ENCODE peak calls at places on chromosomes 16 and 17, in five cellular contexts. H is skeletal muscle cell, Y is M059J, O is D721Med, R is SK-N-DZ. Q is an unnamed sample.

GRCh38 chr16:4976611-4977145 is 18.5 kb downstream of the SEC14L5 start:
- DNase-seq in R (no peak), Y (no peak), O (no peak), H (no peak), Q (no peak)

GRCh38 chr16:535446-536405 is 8.2 kb downstream of the CAPN15 start:
- DNase-seq in R (no peak), O (no peak), Y (peak; percentile 91), H (no peak), Q (no peak)

GRCh38 chr17:56393156-56393555 is 200.3 kb upstream of the NOG start:
- DNase-seq in R (no peak), O (no peak), H (no peak), Y (peak; percentile 68), Q (no peak)

GRCh38 chr17:8310601-8311123 is 621 bp downstream of the ARHGEF15 start:
- DNase-seq in Y (no peak), R (no peak), O (no peak), H (no peak), Q (no peak)

GRCh38 chr17:67082110-67082509 is 37.8 kb downstream of the CACNG1 start:
- DNase-seq in R (no peak), H (no peak), O (no peak), Y (no peak), Q (no peak)

GRCh38 chr16:77564791-77565390 is 130.1 kb upstream of the ADAMTS18 start:
- DNase-seq in H (no peak), R (no peak), Y (peak; percentile 84), O (no peak), Q (no peak)

GRCh38 chr16:12771341-12771798 is 32.3 kb downstream of the CPPED1 start:
- DNase-seq in O (no peak), Y (peak; percentile 16), R (no peak), H (no peak), Q (no peak)

GRCh38 chr16:54193656-54194007 is 93.0 kb downstream of the IRX3 start:
- DNase-seq in H (no peak), R (peak; percentile 79), Y (peak; percentile 72), O (peak; percentile 39), Q (peak; percentile 17)

GRCh38 chr17:71985111-71986039 is 135.4 kb upstream of the SOX9 start:
- DNase-seq in Y (no peak), H (no peak), O (no peak), R (no peak), Q (no peak)

GRCh38 chr17:17347234-17347955 is 44.2 kb downstream of the NT5M start:
- DNase-seq in R (no peak), H (no peak), O (no peak), Y (no peak), Q (no peak)

GRCh38 chr16:70789231-70789926 is 11.6 kb downstream of the VAC14 start:
- DNase-seq in R (no peak), O (no peak), H (peak; percentile 53), Y (no peak), Q (no peak)

GRCh38 chr16:88773812-88774291 is 11.2 kb downstream of the PIEZO1 start:
- DNase-seq in O (no peak), H (no peak), Y (peak; percentile 73), R (peak; percentile 65), Q (no peak)

GRCh38 chr17:79570653-79571052 is 40.2 kb downstream of the RBFOX3 start:
- DNase-seq in Y (no peak), H (no peak), R (no peak), O (no peak), Q (no peak)

Q was measured in GM04503.